ENCODE peak calls at places on chromosomes 4 and X, in ten cellular contexts. D, H, S, J, E, V, K, Q, B and C are unnamed samples.

GRCh38 chr4:80586716-80587115 is 251.2 kb downstream of the CFAP299 start:
- DNase-seq in D (no peak), H (no peak), V (no peak), E (no peak), B (no peak), K (no peak), S (no peak), Q (no peak), J (no peak), C (no peak)

GRCh38 chrX:41026326-41027136 is 58.7 kb upstream of the USP9X start:
- DNase-seq in V (no peak), E (no peak), Q (peak; percentile 21), H (no peak), D (no peak), B (no peak), K (no peak), S (no peak), J (no peak), C (no peak)

GRCh38 chr4:17038510-17039176 is 140.2 kb upstream of the LDB2 start:
- DNase-seq in B (no peak), E (no peak), D (peak; percentile 50), J (no peak), V (no peak), K (no peak), S (no peak), H (no peak), Q (no peak), C (no peak)

GRCh38 chr4:123017636-123018390 is 95.4 kb upstream of the NUDT6 start:
- DNase-seq in K (no peak), E (no peak), H (peak; percentile 81), B (no peak), V (peak; percentile 5), Q (no peak), D (peak; percentile 52), S (no peak), J (no peak), C (peak; percentile 76)

GRCh38 chr4:153249199-153250154 is 45.2 kb downstream of the TRIM2 start:
- DNase-seq in K (peak; percentile 79), Q (peak; percentile 95), S (peak; percentile 76), E (no peak), D (peak; percentile 80), H (peak; percentile 89), V (peak; percentile 94), B (no peak), J (peak; percentile 10), C (peak; percentile 93)

GRCh38 chr4:121950212-121950679 is 1.6 kb downstream of the TRPC3 start:
- DNase-seq in V (peak; percentile 86), S (peak; percentile 76), Q (peak; percentile 88), E (peak; percentile 54), B (no peak), D (peak; percentile 68), K (peak; percentile 73), H (peak; percentile 65), J (peak; percentile 43), C (peak; percentile 85)

GRCh38 chr4:153028535-153028934 is 92.4 kb downstream of the FHDC1 start:
- DNase-seq in D (no peak), K (no peak), E (no peak), Q (no peak), V (no peak), H (no peak), B (no peak), J (no peak), S (no peak), C (no peak)

GRCh38 chr4:788636-789297 is 37.2 kb downstream of the CPLX1 start:
- DNase-seq in J (no peak), H (no peak), K (no peak), B (no peak), Q (no peak), E (no peak), D (no peak), S (no peak), V (peak; percentile 69), C (no peak)

GRCh38 chrX:150508018-150508417 is 60.4 kb upstream of the MTM1 start:
- DNase-seq in D (no peak), V (no peak), J (no peak), S (peak; percentile 72), K (no peak), E (no peak), B (no peak), H (peak; percentile 9), Q (no peak), C (no peak)

GRCh38 chrX:82127228-82128123 is 925.6 kb downstream of the SH3BGRL start:
- DNase-seq in E (no peak), J (no peak), K (peak; percentile 26), B (no peak), D (no peak), Q (no peak), S (no peak), V (no peak), H (no peak), C (no peak)

GRCh38 chrX:151962034-151962433 is 12.4 kb downstream of the GABRE start:
- DNase-seq in V (no peak), E (no peak), Q (no peak), K (no peak), J (no peak), D (no peak), S (no peak), H (no peak), B (no peak), C (no peak)

GRCh38 chrX:81174286-81174685 is 27.4 kb downstream of the HMGN5 start:
- DNase-seq in E (no peak), V (no peak), Q (peak; percentile 12), J (no peak), S (no peak), K (peak; percentile 6), D (peak; percentile 30), B (no peak), H (peak; percentile 45), C (peak; percentile 71)

GRCh38 chr4:83503974-83504373 is 19.1 kb upstream of the ABRAXAS1 start:
- DNase-seq in K (no peak), D (no peak), V (no peak), S (no peak), J (no peak), B (no peak), H (no peak), Q (no peak), E (no peak), C (no peak)

GRCh38 chr4:152663203-152664066 is 16.4 kb downstream of the TMEM154 start:
- DNase-seq in E (no peak), D (no peak), H (no peak), S (no peak), V (no peak), Q (no peak), J (no peak), K (no peak), B (no peak), C (peak; percentile 3)

GRCh38 chrX:124028177-124028576 is 66.7 kb downstream of the STAG2 start:
- DNase-seq in E (no peak), D (no peak), Q (no peak), B (no peak), J (peak; percentile 2), H (peak; percentile 65), V (no peak), K (no peak), S (no peak), C (no peak)

GRCh38 chr4:63986253-63986652 is 423.0 kb downstream of the TECRL start:
- DNase-seq in S (no peak), E (no peak), V (no peak), J (no peak), D (no peak), K (no peak), B (no peak), H (no peak), Q (no peak), C (no peak)
- H3K9me3 ChIP-seq in S (peaks cover 18% of the 10 kb centered on the region), E (no peaks in the 10 kb centered on the region), V (no peaks in the 10 kb centered on the region), J (peaks cover 11% of the 10 kb centered on the region), D (no peaks in the 10 kb centered on the region), K (no peaks in the 10 kb centered on the region), B (peaks cover 5% of the 10 kb centered on the region), H (no peaks in the 10 kb centered on the region), Q (peaks cover 7% of the 10 kb centered on the region), C (peaks cover 10% of the 10 kb centered on the region)

DNA sequence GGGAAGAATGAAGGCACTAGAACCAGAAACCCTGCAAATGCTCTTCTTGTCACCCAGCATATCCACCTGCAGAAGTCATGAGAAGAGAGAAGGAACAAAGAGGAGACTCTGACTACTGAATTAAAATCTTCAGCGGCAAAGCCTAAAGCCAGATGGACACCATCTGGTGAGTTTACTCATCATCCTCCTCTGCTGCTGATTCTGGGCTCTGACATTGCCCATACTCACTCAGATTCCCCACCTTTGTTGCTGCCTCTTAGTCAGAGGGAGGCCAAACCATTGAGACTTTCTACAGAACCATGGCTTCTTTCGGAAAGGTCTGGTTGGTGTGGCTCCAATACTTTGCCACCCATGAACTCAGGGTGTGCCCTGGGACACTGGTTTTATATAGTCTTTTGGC is 181.7 kb downstream of the AR start:
- DNase-seq in S (no peak), B (no peak), Q (no peak), D (no peak), J (no peak), E (no peak), H (peak; percentile 53), K (no peak), V (no peak), C (no peak)
- H3K9me3 ChIP-seq in S (no peaks in the 10 kb centered on the region), B (no peaks in the 10 kb centered on the region), Q (no peaks in the 10 kb centered on the region), D (no peaks in the 10 kb centered on the region), J (no peaks in the 10 kb centered on the region), E (no peaks in the 10 kb centered on the region), H (no peaks in the 10 kb centered on the region), K (no peaks in the 10 kb centered on the region), V (no peaks in the 10 kb centered on the region), C (no peaks in the 10 kb centered on the region)

GRCh38 chr4:92253550-92253949 is 50.2 kb upstream of the GRID2 start:
- DNase-seq in J (no peak), E (no peak), B (no peak), D (no peak), H (no peak), K (no peak), Q (no peak), S (no peak), V (no peak), C (no peak)
- H3K9me3 ChIP-seq in J (peaks cover 4% of the 10 kb centered on the region), E (no peaks in the 10 kb centered on the region), B (no peaks in the 10 kb centered on the region), D (no peaks in the 10 kb centered on the region), H (no peaks in the 10 kb centered on the region), K (no peaks in the 10 kb centered on the region), Q (no peaks in the 10 kb centered on the region), S (no peaks in the 10 kb centered on the region), V (no peaks in the 10 kb centered on the region), C (peaks cover 6% of the 10 kb centered on the region)

GRCh38 chr4:25221377-25221776 is 12.5 kb upstream of the PI4K2B start:
- DNase-seq in V (no peak), Q (no peak), H (no peak), E (no peak), S (no peak), K (no peak), B (no peak), J (no peak), D (no peak), C (no peak)

GRCh38 chr4:25229804-25230203 is 4.0 kb upstream of the PI4K2B start:
- DNase-seq in K (no peak), J (no peak), S (no peak), B (no peak), D (no peak), E (no peak), Q (no peak), V (no peak), H (no peak), C (no peak)

DNA sequence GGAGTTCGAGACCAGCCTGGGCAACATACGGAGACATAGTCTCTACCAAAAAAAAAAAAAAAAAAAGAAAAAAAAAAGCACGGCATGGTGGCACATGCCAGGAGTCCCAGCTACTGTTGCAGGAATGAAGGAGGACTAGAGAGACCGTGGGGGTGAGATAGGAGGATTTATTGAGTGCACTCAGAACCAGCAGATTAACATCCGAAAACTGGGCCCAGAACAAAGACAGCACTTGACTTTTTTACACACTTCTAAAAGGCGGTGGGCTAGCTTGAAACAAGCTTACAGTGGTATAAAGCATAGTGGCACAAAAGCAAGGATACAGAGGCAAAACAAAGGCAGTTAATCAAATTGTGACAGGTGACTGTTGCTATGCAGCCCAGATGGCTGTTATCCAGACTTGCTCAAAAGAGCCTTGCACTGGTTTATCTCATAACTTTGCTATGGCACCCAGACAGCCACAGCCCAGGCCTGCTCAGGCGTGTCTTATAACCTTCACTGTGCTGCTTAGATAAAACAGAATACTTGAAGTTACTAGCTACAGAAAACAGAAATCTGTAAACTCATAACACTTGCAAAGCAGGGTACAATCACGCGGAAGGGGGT is 10.0 kb upstream of the PI4K2B start:
- DNase-seq in E (no peak), Q (no peak), B (no peak), K (no peak), H (peak; percentile 8), V (no peak), J (no peak), D (peak; percentile 53), S (no peak), C (peak; percentile 8)
- H3K9me3 ChIP-seq in E (peaks cover 40% of the 10 kb centered on the region), Q (peaks cover 9% of the 10 kb centered on the region), B (peaks cover 5% of the 10 kb centered on the region), K (peaks cover 29% of the 10 kb centered on the region), H (no peaks in the 10 kb centered on the region), V (peaks cover 8% of the 10 kb centered on the region), J (peaks cover 17% of the 10 kb centered on the region), D (no peaks in the 10 kb centered on the region), S (peaks cover 28% of the 10 kb centered on the region), C (peaks cover 23% of the 10 kb centered on the region)